ENCODE peak calls at places on chromosome 11, in four cellular contexts. One of them, this sample, is unnamed.

GRCh38 chr11:17640493-17641164 is 78.7 kb upstream of the MYOD1 start:
- DNase-seq in GM20000: peak
- DNase-seq in H9: no peak
- DNase-seq in NCI-H524 treated with DMSO at 0.1 percent for 48 hours: no peak
- DNase-seq in this sample: no peak

GRCh38 chr11:11390068-11390775 is 37.2 kb upstream of the CSNK2A3 start:
- DNase-seq in GM20000: no peak
- DNase-seq in H9: no peak
- DNase-seq in NCI-H524 treated with DMSO at 0.1 percent for 48 hours: no peak
- DNase-seq in this sample: no peak

GRCh38 chr11:47329431-47329993 is 23.0 kb downstream of the MYBPC3 start:
- DNase-seq in GM20000: no peak
- DNase-seq in H9: no peak
- DNase-seq in NCI-H524 treated with DMSO at 0.1 percent for 48 hours: no peak
- DNase-seq in this sample: no peak

GRCh38 chr11:65538232-65538914 is 13.5 kb downstream of the SCYL1 start:
- DNase-seq in GM20000: no peak
- DNase-seq in H9: no peak
- DNase-seq in NCI-H524 treated with DMSO at 0.1 percent for 48 hours: no peak
- DNase-seq in this sample: no peak

GRCh38 chr11:64867748-64868462 is 10.5 kb downstream of the EHD1 start:
- DNase-seq in GM20000: no peak
- DNase-seq in H9: no peak
- DNase-seq in NCI-H524 treated with DMSO at 0.1 percent for 48 hours: no peak
- DNase-seq in this sample: no peak

GRCh38 chr11:17129003-17129402 is 51.5 kb upstream of the RPS13 start:
- DNase-seq in GM20000: no peak
- DNase-seq in H9: no peak
- DNase-seq in NCI-H524 treated with DMSO at 0.1 percent for 48 hours: no peak
- DNase-seq in this sample: no peak

GRCh38 chr11:34512810-34513673 is 552 bp downstream of the ELF5 start:
- DNase-seq in GM20000: peak
- DNase-seq in H9: peak
- DNase-seq in NCI-H524 treated with DMSO at 0.1 percent for 48 hours: no peak
- DNase-seq in this sample: no peak

GRCh38 chr11:7511405-7511804 is 2.4 kb upstream of the PPFIBP2 start:
- DNase-seq in GM20000: no peak
- DNase-seq in H9: no peak
- DNase-seq in NCI-H524 treated with DMSO at 0.1 percent for 48 hours: no peak
- DNase-seq in this sample: peak

GRCh38 chr11:130631119-130631518 is 182.7 kb downstream of the ADAMTS15 start:
- DNase-seq in GM20000: no peak
- DNase-seq in H9: no peak
- DNase-seq in NCI-H524 treated with DMSO at 0.1 percent for 48 hours: no peak
- DNase-seq in this sample: no peak

GRCh38 chr11:85902353-85902752 is 47.2 kb downstream of the CCDC83 start:
- DNase-seq in GM20000: no peak
- DNase-seq in H9: no peak
- DNase-seq in NCI-H524 treated with DMSO at 0.1 percent for 48 hours: no peak
- DNase-seq in this sample: no peak

GRCh38 chr11:14340721-14341120 is 18.3 kb downstream of the RRAS2 start:
- DNase-seq in GM20000: no peak
- DNase-seq in H9: no peak
- DNase-seq in NCI-H524 treated with DMSO at 0.1 percent for 48 hours: no peak
- DNase-seq in this sample: no peak

GRCh38 chr11:200224-201003 is 6.8 kb downstream of the BET1L start:
- DNase-seq in GM20000: no peak
- DNase-seq in H9: no peak
- DNase-seq in NCI-H524 treated with DMSO at 0.1 percent for 48 hours: no peak
- DNase-seq in this sample: no peak

GRCh38 chr11:134634897-134635831 is 223.1 kb upstream of the B3GAT1 start:
- DNase-seq in GM20000: no peak
- DNase-seq in H9: no peak
- DNase-seq in NCI-H524 treated with DMSO at 0.1 percent for 48 hours: no peak
- DNase-seq in this sample: no peak

GRCh38 chr11:35321532-35322320 is 97.6 kb downstream of the SLC1A2 start:
- DNase-seq in GM20000: no peak
- DNase-seq in H9: no peak
- DNase-seq in NCI-H524 treated with DMSO at 0.1 percent for 48 hours: peak
- DNase-seq in this sample: peak

GRCh38 chr11:75498556-75499255 is 27.0 kb downstream of the GDPD5 start:
- DNase-seq in GM20000: no peak
- DNase-seq in H9: no peak
- DNase-seq in NCI-H524 treated with DMSO at 0.1 percent for 48 hours: no peak
- DNase-seq in this sample: no peak

GRCh38 chr11:65415499-65416340 is 6.9 kb upstream of the NEAT1 start:
- DNase-seq in GM20000: peak
- DNase-seq in H9: peak
- DNase-seq in NCI-H524 treated with DMSO at 0.1 percent for 48 hours: no peak
- DNase-seq in this sample: no peak

GRCh38 chr11:124942446-124943202 is 6.8 kb upstream of the HEPACAM start:
- DNase-seq in GM20000: no peak
- DNase-seq in H9: no peak
- DNase-seq in NCI-H524 treated with DMSO at 0.1 percent for 48 hours: no peak
- DNase-seq in this sample: no peak

GRCh38 chr11:120125005-120125404 is 12.9 kb downstream of the TRIM29 start:
- DNase-seq in GM20000: no peak
- DNase-seq in H9: no peak
- DNase-seq in NCI-H524 treated with DMSO at 0.1 percent for 48 hours: no peak
- DNase-seq in this sample: no peak

GRCh38 chr11:34243620-34244493 is 114.0 kb downstream of the ABTB2 start:
- DNase-seq in GM20000: peak
- DNase-seq in H9: no peak
- DNase-seq in NCI-H524 treated with DMSO at 0.1 percent for 48 hours: no peak
- DNase-seq in this sample: no peak

GRCh38 chr11:69217276-69218105 is 61.8 kb downstream of the SMIM38 start:
- DNase-seq in GM20000: no peak
- DNase-seq in H9: peak
- DNase-seq in NCI-H524 treated with DMSO at 0.1 percent for 48 hours: no peak
- DNase-seq in this sample: no peak

GRCh38 chr11:87359401-87359800 is 321.7 kb downstream of the TMEM135 start:
- DNase-seq in GM20000: no peak
- DNase-seq in H9: no peak
- DNase-seq in NCI-H524 treated with DMSO at 0.1 percent for 48 hours: no peak
- DNase-seq in this sample: no peak

GRCh38 chr11:10540546-10540914 is 457 bp downstream of the RNF141 start:
- DNase-seq in GM20000: no peak
- DNase-seq in H9: peak
- DNase-seq in NCI-H524 treated with DMSO at 0.1 percent for 48 hours: no peak
- DNase-seq in this sample: no peak